ENCODE peak calls at places on chromosomes 13 and 19, in five cellular contexts. O is SK-N-SH, N is HepG2, U is GM12878, R is K562. A is an unnamed sample.

GRCh38 chr19:15419413-15420025 is 731 bp upstream of the AKAP8L start:
- DNase-seq in N (no peak), O (no peak), U (no peak), R (no peak), A (no peak)

GRCh38 chr19:1066748-1067340 is at the start of gene ARHGAP45:
- DNase-seq in N (no peak), O (peak; percentile 66), R (peak; percentile 59), U (no peak), A (peak; percentile 81)

GRCh38 chr19:13036366-13036976 is 41.2 kb downstream of the NFIX start:
- DNase-seq in U (no peak), R (no peak), N (no peak), O (no peak), A (no peak)

GRCh38 chr19:10408511-10409291 is 5.4 kb upstream of the CDC37 start:
- DNase-seq in O (peak; percentile 34), N (no peak), R (no peak), U (no peak), A (no peak)

GRCh38 chr19:28868836-28869235 is 344.1 kb downstream of the UQCRFS1 start:
- DNase-seq in R (no peak), O (no peak), U (no peak), N (no peak), A (no peak)

GRCh38 chr19:13884726-13885591 is 8.0 kb downstream of the NANOS3 start:
- DNase-seq in U (no peak), N (no peak), O (peak; percentile 33), R (no peak), A (no peak)

GRCh38 chr13:26508885-26509284 is 48.6 kb upstream of the WASF3 start:
- DNase-seq in U (no peak), R (no peak), N (no peak), O (no peak), A (no peak)

GRCh38 chr13:27985600-27985999 is 2.9 kb downstream of the URAD start:
- DNase-seq in U (no peak), N (no peak), R (no peak), O (no peak), A (no peak)

GRCh38 chr13:24212674-24213073 is 52.2 kb downstream of the SPATA13 start:
- DNase-seq in N (peak; percentile 51), U (no peak), O (no peak), R (no peak), A (no peak)

GRCh38 chr19:33293255-33294057 is 8.9 kb downstream of the CEBPA start:
- DNase-seq in O (no peak), R (peak; percentile 50), N (peak; percentile 93), U (no peak), A (no peak)

GRCh38 chr13:110396913-110397379 is 89.9 kb downstream of the COL4A2 start:
- DNase-seq in O (no peak), R (no peak), U (no peak), N (no peak), A (no peak)

GRCh38 chr13:111020546-111020945 is 94.6 kb upstream of the ARHGEF7 start:
- DNase-seq in U (no peak), N (no peak), O (no peak), R (no peak), A (no peak)

GRCh38 chr19:11164879-11165406 is 9.4 kb upstream of the SPC24 start:
- DNase-seq in U (no peak), N (no peak), R (no peak), O (no peak), A (no peak)

GRCh38 chr19:49645995-49646394 is 4.0 kb downstream of the SCAF1 start:
- DNase-seq in N (no peak), O (no peak), R (no peak), U (no peak), A (no peak)

DNA sequence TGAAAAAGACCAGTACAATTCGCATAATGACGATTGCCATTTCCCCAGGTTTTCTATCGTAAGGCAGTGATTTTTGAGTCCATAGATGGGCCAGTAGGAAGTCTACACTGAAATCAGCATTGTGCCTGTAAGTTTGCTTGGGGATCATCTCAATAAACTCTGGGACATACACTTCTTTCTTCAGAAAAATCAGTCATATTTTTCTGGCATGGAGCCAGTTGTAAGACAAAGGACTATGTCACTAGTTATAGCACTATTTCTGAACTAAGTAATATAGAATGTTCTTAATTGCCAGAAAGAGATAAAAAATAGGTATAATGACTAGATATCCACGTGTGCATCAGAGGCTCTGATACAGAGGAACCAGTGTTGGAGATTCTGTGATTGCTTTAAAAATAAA is 243.5 kb downstream of the LMO7 start:
- DNase-seq in U (no peak), N (no peak), O (no peak), R (no peak), A (no peak)
- TF ChIP-seq POLR2AphosphoS5 in U (no peak), N (no peak), O (no peak), R (no peak), A (no peak)

DNA sequence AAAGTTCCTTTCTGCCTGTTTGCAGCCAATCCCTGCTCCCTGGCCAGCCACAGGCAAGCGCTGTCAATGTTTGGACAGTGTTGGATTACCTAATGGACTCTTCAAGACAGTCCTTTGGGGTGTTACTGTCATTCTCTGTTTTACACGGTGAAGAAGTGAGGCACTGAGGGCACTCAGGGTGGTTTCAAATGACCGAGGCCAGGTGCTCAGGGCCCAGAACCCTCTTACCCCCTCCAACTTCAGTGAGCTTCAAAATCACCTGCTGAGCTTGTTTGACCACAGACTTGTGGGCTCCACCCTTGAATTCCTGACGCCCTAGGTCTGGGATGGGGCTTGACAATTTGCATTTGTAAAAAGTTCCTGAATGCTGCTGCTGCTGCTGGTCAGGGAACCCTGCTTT is 97.9 kb downstream of the GGACT start:
- DNase-seq in N (no peak), O (no peak), U (no peak), R (no peak), A (no peak)
- TF ChIP-seq TAF1 in N (no peak), O (no peak), U (no peak), R (no peak), A (no peak)

DNA sequence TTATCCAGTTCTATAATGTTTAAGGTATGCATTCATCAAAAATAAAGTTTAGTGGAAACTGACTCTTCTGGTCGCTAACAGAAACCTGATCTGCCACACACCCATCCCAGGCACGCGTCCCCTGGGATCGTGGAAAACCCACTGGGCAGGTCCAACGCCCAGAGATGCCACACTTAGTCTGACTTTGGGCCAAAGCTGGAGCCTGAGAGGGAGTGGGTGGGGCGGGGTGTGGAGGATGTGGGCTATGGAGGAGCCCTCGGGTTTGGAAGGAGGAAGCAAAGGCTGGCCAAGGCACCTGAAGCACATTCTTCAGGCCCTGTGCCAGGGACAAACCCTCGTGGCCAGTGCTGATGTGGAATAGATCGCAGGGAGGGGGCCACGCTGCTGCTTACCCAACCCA is 2.5 kb downstream of the IGFL1 start:
- DNase-seq in R (no peak), O (no peak), N (no peak), U (no peak), A (no peak)
- TF ChIP-seq POLR2AphosphoS5 in R (no peak), O (no peak), N (no peak), U (no peak), A (no peak)

GRCh38 chr19:58469241-58470013 is 2.5 kb downstream of the ZNF324 start:
- DNase-seq in U (no peak), O (peak; percentile 5), N (no peak), R (no peak), A (no peak)
- TF ChIP-seq TAF1 in U (no peak), O (no peak), N (no peak), R (no peak), A (no peak)

GRCh38 chr19:47713046-47714021 is at the start of gene EHD2:
- DNase-seq in U (no peak), N (no peak), O (peak; percentile 88), R (peak; percentile 90), A (no peak)
- TF ChIP-seq POLR2AphosphoS5 in U (no peak), N (no peak), O (peak; percentile 70), R (no peak), A (no peak)

GRCh38 chr13:106372199-106373160 is 163.0 kb downstream of the EFNB2 start:
- DNase-seq in R (no peak), N (no peak), O (no peak), U (no peak), A (no peak)
- TF ChIP-seq TAF1 in R (no peak), N (no peak), O (no peak), U (no peak), A (no peak)

GRCh38 chr19:51726049-51726448 is 2.3 kb upstream of the HAS1 start:
- DNase-seq in U (no peak), N (no peak), R (peak; percentile 79), O (no peak), A (no peak)
- TF ChIP-seq POLR2AphosphoS5 in U (no peak), N (no peak), R (no peak), O (no peak), A (no peak)

A was measured in GM12892.